ENCODE peak calls at places on chromosome 2, in eight cellular contexts. K is CD8-positive, alpha-beta T cell; P is heart left ventricle; X is pancreas; R is IMR-90; Q is astrocyte of the spinal cord; M is CD4-positive, alpha-beta memory T cell; V is body of pancreas. Y is an unnamed sample.

GRCh38 chr2:85623991-85624390 is 8.0 kb downstream of the USP39 start:
- DNase-seq in K (no peak), P (no peak), X (no peak), R (no peak), Q (no peak), M (no peak), V (no peak), Y (no peak)

GRCh38 chr2:44230378-44230777 is 44.9 kb upstream of the SLC3A1 start:
- DNase-seq in K (no peak), P (no peak), X (no peak), R (no peak), Q (no peak), M (no peak), V (no peak), Y (no peak)

GRCh38 chr2:235541838-235542549 is 48.2 kb downstream of the AGAP1 start:
- DNase-seq in K (no peak), P (no peak), X (no peak), R (no peak), Q (no peak), M (no peak), V (no peak), Y (no peak)

GRCh38 chr2:86260978-86261377 is 61.7 kb downstream of the MRPL35 start:
- DNase-seq in K (no peak), P (no peak), X (no peak), R (no peak), Q (no peak), M (no peak), V (no peak), Y (no peak)

GRCh38 chr2:44745460-44745859 is 196.0 kb upstream of the SIX3 start:
- DNase-seq in K (no peak), P (no peak), X (no peak), R (no peak), Q (no peak), M (no peak), V (no peak), Y (no peak)

GRCh38 chr2:63052411-63053234 is 2.0 kb downstream of the OTX1 start:
- DNase-seq in K (no peak), P (no peak), X (no peak), R (no peak), Q (no peak), M (no peak), V (no peak), Y (no peak)

GRCh38 chr2:225597911-225598310 is 198.4 kb downstream of the NYAP2 start:
- DNase-seq in K (no peak), P (no peak), X (no peak), R (no peak), Q (peak), M (no peak), V (no peak), Y (no peak)

GRCh38 chr2:3222636-3223035 is 155.0 kb downstream of the EIPR1 start:
- DNase-seq in K (peak), P (no peak), X (no peak), R (no peak), Q (peak), M (peak), V (no peak), Y (no peak)

GRCh38 chr2:85765081-85765731 is 11.4 kb downstream of the ATOH8 start:
- DNase-seq in K (no peak), P (no peak), X (peak), R (no peak), Q (no peak), M (no peak), V (peak), Y (no peak)

GRCh38 chr2:126946323-126947089 is 47.8 kb downstream of the TEX51 start:
- DNase-seq in K (no peak), P (no peak), X (no peak), R (no peak), Q (no peak), M (no peak), V (no peak), Y (no peak)

GRCh38 chr2:15504882-15505663 is 56.1 kb downstream of the NBAS start:
- DNase-seq in K (no peak), P (no peak), X (no peak), R (no peak), Q (no peak), M (no peak), V (no peak), Y (no peak)

GRCh38 chr2:136381722-136382633 is 264.0 kb upstream of the CXCR4 start:
- DNase-seq in K (peak), P (peak), X (no peak), R (no peak), Q (no peak), M (peak), V (peak), Y (no peak)

GRCh38 chr2:55995206-55995605 is 71.6 kb upstream of the EFEMP1 start:
- DNase-seq in K (no peak), P (no peak), X (no peak), R (no peak), Q (no peak), M (no peak), V (no peak), Y (no peak)

GRCh38 chr2:222305510-222306392 is 7.0 kb upstream of the PAX3 start:
- DNase-seq in K (no peak), P (no peak), X (no peak), R (no peak), Q (peak), M (no peak), V (no peak), Y (no peak)

GRCh38 chr2:237056271-237056875 is 29.3 kb upstream of the COPS8 start:
- DNase-seq in K (no peak), P (no peak), X (no peak), R (no peak), Q (no peak), M (no peak), V (no peak), Y (no peak)

GRCh38 chr2:208222351-208222750 is 32.5 kb downstream of the IDH1 start:
- DNase-seq in K (no peak), P (no peak), X (no peak), R (peak), Q (no peak), M (no peak), V (no peak), Y (no peak)

GRCh38 chr2:122129399-122129798 is 373.9 kb downstream of the TSN start:
- DNase-seq in K (no peak), P (no peak), X (no peak), R (no peak), Q (no peak), M (no peak), V (no peak), Y (no peak)

GRCh38 chr2:196823750-196824149 is 14.6 kb upstream of the C2orf66 start:
- DNase-seq in K (no peak), P (no peak), X (no peak), R (peak), Q (peak), M (no peak), V (no peak), Y (no peak)

GRCh38 chr2:46163031-46163430 is 134.2 kb upstream of the EPAS1 start:
- DNase-seq in K (no peak), P (no peak), X (no peak), R (no peak), Q (no peak), M (no peak), V (no peak), Y (no peak)

GRCh38 chr2:237693281-237694039 is 66.1 kb downstream of the LRRFIP1 start:
- DNase-seq in K (no peak), P (no peak), X (no peak), R (peak), Q (no peak), M (peak), V (no peak), Y (peak)

GRCh38 chr2:177254433-177255226 is 9.9 kb downstream of the NFE2L2 start:
- DNase-seq in K (no peak), P (no peak), X (peak), R (peak), Q (no peak), M (no peak), V (peak), Y (peak)

GRCh38 chr2:234722176-234722575 is 225.3 kb upstream of the ARL4C start:
- DNase-seq in K (no peak), P (no peak), X (no peak), R (no peak), Q (no peak), M (no peak), V (no peak), Y (no peak)

GRCh38 chr2:99488587-99488998 is 1.2 kb downstream of the REV1 start:
- DNase-seq in K (no peak), P (no peak), X (no peak), R (peak), Q (peak), M (no peak), V (no peak), Y (no peak)

GRCh38 chr2:118197011-118197695 is 108.9 kb downstream of the INSIG2 start:
- DNase-seq in K (no peak), P (no peak), X (no peak), R (peak), Q (peak), M (no peak), V (no peak), Y (no peak)

GRCh38 chr2:162256621-162257020 is 13.4 kb upstream of the FAP start:
- DNase-seq in K (no peak), P (no peak), X (no peak), R (peak), Q (peak), M (no peak), V (no peak), Y (no peak)

GRCh38 chr2:180656455-180656847 is 324.0 kb upstream of the UBE2E3 start:
- DNase-seq in K (no peak), P (no peak), X (no peak), R (peak), Q (peak), M (no peak), V (no peak), Y (no peak)

GRCh38 chr2:29425866-29426265 is 310.7 kb downstream of the CLIP4 start:
- DNase-seq in K (no peak), P (no peak), X (no peak), R (no peak), Q (no peak), M (no peak), V (no peak), Y (no peak)

GRCh38 chr2:190948671-190949070 is 65.3 kb downstream of the STAT1 start:
- DNase-seq in K (no peak), P (no peak), X (no peak), R (peak), Q (peak), M (no peak), V (peak), Y (no peak)

GRCh38 chr2:123720760-123721159 is 304.3 kb upstream of the CNTNAP5 start:
- DNase-seq in K (no peak), P (no peak), X (no peak), R (no peak), Q (no peak), M (no peak), V (no peak), Y (no peak)

GRCh38 chr2:174593574-174594203 is 3.9 kb downstream of the WIPF1 start:
- DNase-seq in K (peak), P (no peak), X (no peak), R (peak), Q (peak), M (peak), V (peak), Y (peak)

GRCh38 chr2:41933035-41933429 is 114.8 kb upstream of the PKDCC start:
- DNase-seq in K (no peak), P (no peak), X (no peak), R (no peak), Q (no peak), M (no peak), V (no peak), Y (no peak)
- H3K4me3 ChIP-seq in K (no peak), P (no peak), X (no peak), R (no peak), Q (no peak), M (no peak), V (no peak), Y (no peak)

GRCh38 chr2:176068037-176068832 is 15.5 kb downstream of the EVX2 start:
- DNase-seq in K (no peak), P (no peak), X (no peak), R (no peak), Q (no peak), M (no peak), V (no peak), Y (no peak)

GRCh38 chr2:176063958-176064357 is 19.8 kb downstream of the EVX2 start:
- DNase-seq in K (no peak), P (no peak), X (no peak), R (no peak), Q (no peak), M (no peak), V (no peak), Y (no peak)

GRCh38 chr2:176071330-176072291 is 12.2 kb downstream of the EVX2 start:
- DNase-seq in K (no peak), P (no peak), X (no peak), R (no peak), Q (no peak), M (no peak), V (no peak), Y (no peak)

GRCh38 chr2:176067587-176068002 is 16.2 kb downstream of the EVX2 start:
- DNase-seq in K (no peak), P (no peak), X (no peak), R (no peak), Q (no peak), M (no peak), V (no peak), Y (no peak)

DNA sequence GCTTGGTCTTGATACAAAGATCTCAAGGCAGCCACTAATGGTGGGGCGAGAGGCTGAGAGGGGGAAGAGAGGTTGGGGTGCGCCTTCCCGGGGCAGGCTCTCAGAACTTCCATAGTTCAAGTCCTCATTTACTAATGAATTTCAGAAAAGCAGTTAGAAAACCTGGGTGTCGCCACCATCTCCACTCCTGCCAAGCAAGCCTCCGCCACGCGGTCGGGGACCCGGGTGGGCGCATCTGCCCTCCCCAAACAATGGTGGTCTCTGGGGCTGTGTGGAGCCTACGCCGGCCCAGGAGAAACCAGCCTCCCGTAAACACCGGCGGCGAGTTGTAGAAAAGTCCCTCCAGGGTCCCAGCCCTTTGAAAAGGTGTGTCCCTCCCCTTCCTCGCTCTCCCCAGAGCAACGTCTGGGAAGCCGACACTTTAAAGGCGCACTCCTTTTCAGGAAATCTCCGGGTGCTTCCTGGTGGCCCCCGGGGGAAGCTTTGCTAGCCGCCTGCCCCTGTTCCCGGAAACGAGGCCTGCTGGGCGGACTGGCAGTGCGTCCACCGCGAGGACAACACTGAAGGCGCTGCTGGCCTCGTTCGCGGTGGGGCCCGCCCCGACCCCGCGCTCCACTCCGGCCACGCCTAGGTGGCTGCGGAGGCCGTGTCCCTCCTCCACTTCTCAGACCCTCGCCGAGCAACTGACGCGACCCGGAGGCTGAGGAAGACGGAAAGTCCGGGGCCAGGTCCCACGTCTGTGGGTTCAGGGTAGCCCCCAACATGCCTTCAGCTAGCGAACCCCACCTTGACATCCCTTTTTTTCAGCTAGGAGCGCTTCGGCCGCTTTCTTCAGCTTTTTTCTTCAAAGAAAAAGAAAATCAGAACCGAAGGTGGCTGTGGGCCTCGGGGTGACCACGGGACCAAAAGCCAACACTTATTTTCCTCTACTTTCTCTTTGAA is 16.8 kb downstream of the EVX2 start:
- DNase-seq in K (no peak), P (no peak), X (no peak), R (no peak), Q (no peak), M (no peak), V (no peak), Y (no peak)
- H3K4me3 ChIP-seq in K (peak), P (peak), X (peak), R (no peak), Q (peak), M (no peak), V (no peak), Y (peak)

GRCh38 chr2:111903516-111903915 is 5.1 kb downstream of the MERTK start:
- DNase-seq in K (no peak), P (no peak), X (no peak), R (no peak), Q (no peak), M (no peak), V (no peak), Y (no peak)
- H3K4me3 ChIP-seq in K (no peak), P (no peak), X (no peak), R (no peak), Q (no peak), M (no peak), V (no peak), Y (no peak)

DNA sequence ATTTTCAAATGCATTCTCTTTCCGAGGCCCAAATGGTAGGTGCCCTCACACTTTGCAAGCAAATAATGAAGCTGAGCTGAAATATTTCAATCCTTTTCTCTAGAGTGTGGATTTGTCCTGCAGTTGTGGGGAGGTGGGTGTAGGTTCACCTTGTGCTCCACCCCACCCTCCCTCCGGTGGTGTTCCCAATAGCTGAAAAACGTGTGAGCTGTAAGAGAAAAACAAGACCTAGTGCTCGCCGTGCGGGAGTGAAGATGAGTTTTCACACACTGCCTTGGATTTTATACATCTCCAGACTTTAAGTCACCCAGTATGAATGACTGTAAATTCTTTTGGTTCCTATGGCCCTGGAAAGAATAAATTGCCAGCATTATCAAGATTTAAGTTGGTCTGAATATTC is 2.0 kb upstream of the SOX11 start:
- DNase-seq in K (no peak), P (no peak), X (no peak), R (peak), Q (peak), M (no peak), V (no peak), Y (no peak)
- H3K4me3 ChIP-seq in K (no peak), P (no peak), X (no peak), R (peak), Q (peak), M (no peak), V (no peak), Y (no peak)

DNA sequence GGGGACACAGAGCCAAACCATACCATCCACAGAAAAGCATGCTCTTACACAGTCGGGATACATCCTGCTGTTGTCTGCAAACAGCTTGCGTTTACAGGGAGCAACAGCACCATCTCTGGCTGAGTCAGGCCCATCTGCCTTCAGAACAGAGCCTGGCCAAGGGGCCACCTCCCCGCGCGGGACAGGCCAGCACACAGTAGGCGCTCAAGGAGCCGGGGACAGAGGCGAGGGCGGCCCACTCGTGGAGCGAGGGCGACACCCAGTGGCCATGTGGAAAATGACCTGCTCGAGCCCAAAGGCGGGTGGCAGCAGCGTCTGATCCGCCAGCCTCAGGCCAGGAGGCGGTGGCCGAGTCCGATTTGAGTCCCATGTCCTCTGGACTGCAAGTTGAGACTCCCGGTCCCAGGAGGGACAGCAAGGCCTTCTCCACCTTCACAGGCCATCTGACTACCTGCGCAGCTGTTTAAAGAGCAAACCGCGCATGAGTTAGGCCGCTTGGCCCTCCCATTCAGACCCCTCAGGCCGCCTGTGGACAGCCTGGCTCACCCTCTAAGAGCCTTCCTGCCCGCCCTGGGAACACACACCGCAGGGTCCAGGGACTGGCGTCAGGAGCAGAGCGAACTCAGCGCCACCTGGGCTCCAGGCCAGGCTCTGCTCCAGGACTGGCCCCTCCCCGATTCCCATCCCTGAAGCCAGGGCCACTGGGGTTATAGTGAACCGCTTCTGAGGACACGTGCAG is 38.3 kb downstream of the TTC32 start:
- DNase-seq in K (peak), P (peak), X (peak), R (peak), Q (peak), M (peak), V (peak), Y (peak)
- H3K4me3 ChIP-seq in K (peak), P (peak), X (peak), R (no peak), Q (no peak), M (no peak), V (no peak), Y (no peak)

Y was measured in lower leg skin.